ENCODE peak calls at places on chromosomes 13 and 19, in ten cellular contexts. One of them, this sample, is unnamed.

GRCh38 chr19:53908106-53908932 is 759 bp upstream of the CACNG7 start:
- DNase-seq in fibroblast of pulmonary artery: peak
- DNase-seq in kidney: no peak
- DNase-seq in T1000: no peak
- DNase-seq in NCI-H748 treated with DMSO at 0.1 percent for 48 hours: peak
- DNase-seq in GM13977: peak
- DNase-seq in activated T-cell treated with anti-CD3 and anti-CD28 coated beads for 1 hour: peak
- DNase-seq in Calu3: peak
- DNase-seq in GDM1: no peak
- DNase-seq in neuronal stem cell: peak
- DNase-seq in this sample: peak

GRCh38 chr19:2261438-2262172 is 5.4 kb upstream of the JSRP1 start:
- DNase-seq in activated T-cell treated with anti-CD3 and anti-CD28 coated beads for 1 hour: peak
- DNase-seq in neuronal stem cell: no peak
- DNase-seq in GDM1: peak
- DNase-seq in Calu3: no peak
- DNase-seq in T1000: no peak
- DNase-seq in kidney: no peak
- DNase-seq in NCI-H748 treated with DMSO at 0.1 percent for 48 hours: no peak
- DNase-seq in GM13977: peak
- DNase-seq in fibroblast of pulmonary artery: peak
- DNase-seq in this sample: no peak

GRCh38 chr13:30577381-30577780 is 40.3 kb upstream of the USPL1 start:
- DNase-seq in NCI-H748 treated with DMSO at 0.1 percent for 48 hours: no peak
- DNase-seq in fibroblast of pulmonary artery: peak
- DNase-seq in GDM1: no peak
- DNase-seq in activated T-cell treated with anti-CD3 and anti-CD28 coated beads for 1 hour: no peak
- DNase-seq in neuronal stem cell: no peak
- DNase-seq in GM13977: peak
- DNase-seq in T1000: peak
- DNase-seq in kidney: no peak
- DNase-seq in Calu3: no peak
- DNase-seq in this sample: peak

GRCh38 chr13:48783181-48783630 is 129.5 kb downstream of the CYSLTR2 start:
- DNase-seq in kidney: peak
- DNase-seq in fibroblast of pulmonary artery: peak
- DNase-seq in GDM1: no peak
- DNase-seq in T1000: peak
- DNase-seq in GM13977: no peak
- DNase-seq in NCI-H748 treated with DMSO at 0.1 percent for 48 hours: no peak
- DNase-seq in Calu3: peak
- DNase-seq in neuronal stem cell: no peak
- DNase-seq in activated T-cell treated with anti-CD3 and anti-CD28 coated beads for 1 hour: no peak
- DNase-seq in this sample: peak

GRCh38 chr19:50909240-50910070 is 1.7 kb downstream of the KLK4 start:
- DNase-seq in T1000: no peak
- DNase-seq in GDM1: no peak
- DNase-seq in NCI-H748 treated with DMSO at 0.1 percent for 48 hours: peak
- DNase-seq in kidney: no peak
- DNase-seq in Calu3: peak
- DNase-seq in GM13977: peak
- DNase-seq in activated T-cell treated with anti-CD3 and anti-CD28 coated beads for 1 hour: no peak
- DNase-seq in fibroblast of pulmonary artery: peak
- DNase-seq in neuronal stem cell: peak
- DNase-seq in this sample: peak

GRCh38 chr13:94696171-94696570 is 16.2 kb downstream of the SOX21 start:
- DNase-seq in activated T-cell treated with anti-CD3 and anti-CD28 coated beads for 1 hour: no peak
- DNase-seq in GDM1: no peak
- DNase-seq in kidney: no peak
- DNase-seq in T1000: no peak
- DNase-seq in neuronal stem cell: no peak
- DNase-seq in Calu3: no peak
- DNase-seq in GM13977: no peak
- DNase-seq in fibroblast of pulmonary artery: no peak
- DNase-seq in NCI-H748 treated with DMSO at 0.1 percent for 48 hours: no peak
- DNase-seq in this sample: no peak

GRCh38 chr13:40969169-40969901 is 49.8 kb downstream of the ELF1 start:
- DNase-seq in activated T-cell treated with anti-CD3 and anti-CD28 coated beads for 1 hour: no peak
- DNase-seq in Calu3: no peak
- DNase-seq in NCI-H748 treated with DMSO at 0.1 percent for 48 hours: no peak
- DNase-seq in neuronal stem cell: no peak
- DNase-seq in GM13977: no peak
- DNase-seq in GDM1: no peak
- DNase-seq in fibroblast of pulmonary artery: no peak
- DNase-seq in T1000: no peak
- DNase-seq in kidney: no peak
- DNase-seq in this sample: no peak

GRCh38 chr13:95023405-95023804 is 277.8 kb downstream of the ABCC4 start:
- DNase-seq in Calu3: no peak
- DNase-seq in NCI-H748 treated with DMSO at 0.1 percent for 48 hours: peak
- DNase-seq in T1000: no peak
- DNase-seq in GM13977: no peak
- DNase-seq in neuronal stem cell: no peak
- DNase-seq in fibroblast of pulmonary artery: peak
- DNase-seq in GDM1: no peak
- DNase-seq in activated T-cell treated with anti-CD3 and anti-CD28 coated beads for 1 hour: no peak
- DNase-seq in kidney: no peak
- DNase-seq in this sample: peak

GRCh38 chr19:41265376-41266153 is 1.4 kb downstream of the HNRNPUL1 start:
- DNase-seq in NCI-H748 treated with DMSO at 0.1 percent for 48 hours: no peak
- DNase-seq in GM13977: peak
- DNase-seq in neuronal stem cell: no peak
- DNase-seq in fibroblast of pulmonary artery: peak
- DNase-seq in GDM1: no peak
- DNase-seq in Calu3: peak
- DNase-seq in T1000: no peak
- DNase-seq in kidney: peak
- DNase-seq in activated T-cell treated with anti-CD3 and anti-CD28 coated beads for 1 hour: no peak
- DNase-seq in this sample: peak

GRCh38 chr13:88086577-88086976 is 415.4 kb downstream of the SLITRK5 start:
- DNase-seq in neuronal stem cell: no peak
- DNase-seq in activated T-cell treated with anti-CD3 and anti-CD28 coated beads for 1 hour: no peak
- DNase-seq in T1000: no peak
- DNase-seq in Calu3: no peak
- DNase-seq in GDM1: no peak
- DNase-seq in GM13977: no peak
- DNase-seq in kidney: no peak
- DNase-seq in fibroblast of pulmonary artery: no peak
- DNase-seq in NCI-H748 treated with DMSO at 0.1 percent for 48 hours: no peak
- DNase-seq in this sample: peak

GRCh38 chr13:28423010-28423409 is 71.9 kb downstream of the FLT1 start:
- DNase-seq in NCI-H748 treated with DMSO at 0.1 percent for 48 hours: no peak
- DNase-seq in GM13977: no peak
- DNase-seq in neuronal stem cell: no peak
- DNase-seq in GDM1: peak
- DNase-seq in activated T-cell treated with anti-CD3 and anti-CD28 coated beads for 1 hour: no peak
- DNase-seq in Calu3: no peak
- DNase-seq in kidney: no peak
- DNase-seq in fibroblast of pulmonary artery: no peak
- DNase-seq in T1000: no peak
- DNase-seq in this sample: no peak

GRCh38 chr19:10259162-10259905 is 7.3 kb downstream of the MRPL4 start:
- DNase-seq in GDM1: peak
- DNase-seq in kidney: peak
- DNase-seq in T1000: peak
- DNase-seq in NCI-H748 treated with DMSO at 0.1 percent for 48 hours: peak
- DNase-seq in neuronal stem cell: peak
- DNase-seq in fibroblast of pulmonary artery: peak
- DNase-seq in Calu3: peak
- DNase-seq in GM13977: peak
- DNase-seq in activated T-cell treated with anti-CD3 and anti-CD28 coated beads for 1 hour: peak
- DNase-seq in this sample: peak

GRCh38 chr13:24267283-24267682 is 42.1 kb upstream of the C1QTNF9 start:
- DNase-seq in Calu3: no peak
- DNase-seq in kidney: no peak
- DNase-seq in GM13977: no peak
- DNase-seq in fibroblast of pulmonary artery: no peak
- DNase-seq in NCI-H748 treated with DMSO at 0.1 percent for 48 hours: no peak
- DNase-seq in activated T-cell treated with anti-CD3 and anti-CD28 coated beads for 1 hour: no peak
- DNase-seq in neuronal stem cell: no peak
- DNase-seq in T1000: no peak
- DNase-seq in GDM1: no peak
- DNase-seq in this sample: no peak

This sample was measured in MCF 10A.